ENCODE peak calls at places on chromosomes 7 and 10, in ten cellular contexts. I is body of pancreas, H is IMR-90, Z is right lobe of liver, B is adrenal gland, M is HepG2, A is sigmoid colon, D is spleen, F is uterus, N is esophagus squamous epithelium. E is an unnamed sample.

GRCh38 chr7:141702047-141702567 is at the start of gene DENND11:
- DNase-seq in B (peak), A (no peak), Z (peak), H (peak), F (no peak), I (peak), N (no peak), D (peak), M (no peak), E (peak)

GRCh38 chr7:142581341-142581740 is 167.9 kb upstream of the PRSS1 start:
- DNase-seq in B (no peak), N (no peak), Z (no peak), H (no peak), M (no peak), F (no peak), D (no peak), A (no peak), I (no peak), E (no peak)

GRCh38 chr7:133804127-133804526 is 323.0 kb upstream of the LRGUK start:
- DNase-seq in M (no peak), A (no peak), B (no peak), F (no peak), H (no peak), D (no peak), Z (no peak), N (no peak), I (no peak), E (no peak)

GRCh38 chr7:51251292-51251691 is 65.3 kb downstream of the COBL start:
- DNase-seq in I (no peak), Z (no peak), H (no peak), F (no peak), D (no peak), A (no peak), B (no peak), N (no peak), M (no peak), E (peak)

GRCh38 chr10:132306951-132307751 is 599 bp downstream of the STK32C start:
- DNase-seq in A (peak), I (peak), B (peak), F (no peak), H (no peak), D (peak), N (no peak), M (peak), Z (peak), E (peak)

GRCh38 chr10:35362701-35363350 is 26.5 kb downstream of the CCNY start:
- DNase-seq in D (no peak), M (no peak), F (no peak), B (no peak), A (no peak), H (no peak), I (no peak), N (no peak), Z (no peak), E (no peak)

GRCh38 chr7:116521046-116521664 is 3.7 kb upstream of the CAV1 start:
- DNase-seq in M (no peak), Z (no peak), H (peak), N (no peak), A (no peak), I (no peak), B (no peak), F (no peak), D (no peak), E (no peak)

GRCh38 chr7:142300689-142301088 is 42.8 kb upstream of the PRSS58 start:
- DNase-seq in H (no peak), F (no peak), A (no peak), Z (no peak), I (no peak), M (no peak), B (no peak), D (no peak), N (no peak), E (no peak)

GRCh38 chr10:33950216-33950615 is 615.7 kb upstream of the NRP1 start:
- DNase-seq in N (no peak), F (no peak), B (no peak), D (no peak), Z (no peak), M (no peak), H (no peak), I (no peak), A (no peak), E (no peak)

GRCh38 chr7:77396894-77397547 is 19.1 kb downstream of the GSAP start:
- DNase-seq in F (no peak), M (no peak), A (no peak), I (no peak), B (no peak), H (no peak), N (no peak), Z (no peak), D (no peak), E (no peak)

GRCh38 chr7:43572516-43573049 is 10.3 kb upstream of the STK17A start:
- DNase-seq in F (no peak), B (peak), N (no peak), Z (no peak), A (peak), M (no peak), I (no peak), H (peak), D (no peak), E (peak)

GRCh38 chr7:6398943-6399342 is 48.8 kb downstream of the DAGLB start:
- DNase-seq in I (peak), F (no peak), H (no peak), N (no peak), Z (no peak), A (no peak), M (no peak), B (no peak), D (peak), E (no peak)

GRCh38 chr7:45001826-45002225 is 1.8 kb downstream of the CCM2 start:
- DNase-seq in A (peak), F (no peak), B (no peak), N (no peak), H (no peak), M (no peak), I (no peak), Z (no peak), D (no peak), E (no peak)

GRCh38 chr10:4916086-4916716 is 47.0 kb upstream of the AKR1C1 start:
- DNase-seq in A (no peak), D (no peak), M (no peak), N (no peak), Z (no peak), H (no peak), B (no peak), F (no peak), I (no peak), E (no peak)

GRCh38 chr7:24123061-24123460 is 160.9 kb upstream of the NPY start:
- DNase-seq in H (no peak), B (no peak), I (no peak), N (no peak), M (no peak), F (no peak), Z (no peak), D (no peak), A (no peak), E (no peak)

GRCh38 chr10:58152698-58153263 is 114.9 kb downstream of the IPMK start:
- DNase-seq in H (peak), I (peak), A (no peak), N (no peak), F (peak), Z (peak), M (peak), B (peak), D (no peak), E (no peak)

GRCh38 chr10:47264797-47265281 is 35.2 kb upstream of the GDF10 start:
- DNase-seq in I (no peak), Z (peak), B (no peak), F (no peak), A (no peak), D (no peak), H (no peak), M (peak), N (no peak), E (no peak)

GRCh38 chr10:71285180-71285545 is 33.9 kb upstream of the SLC29A3 start:
- DNase-seq in D (no peak), I (peak), H (peak), N (no peak), B (no peak), Z (no peak), M (peak), F (no peak), A (no peak), E (peak)

GRCh38 chr7:120273476-120273975 is 551 bp downstream of the KCND2 start:
- DNase-seq in D (no peak), A (peak), H (no peak), I (peak), B (no peak), M (peak), Z (no peak), F (peak), N (no peak), E (no peak)

GRCh38 chr7:78043159-78043558 is 244.6 kb downstream of the PHTF2 start:
- DNase-seq in B (no peak), M (no peak), N (no peak), H (no peak), Z (no peak), F (no peak), I (no peak), A (no peak), D (no peak), E (no peak)

GRCh38 chr10:100370976-100371706 is 24.1 kb downstream of the SCD start:
- DNase-seq in F (peak), B (peak), A (peak), H (peak), Z (peak), N (no peak), I (peak), M (peak), D (peak), E (peak)

DNA sequence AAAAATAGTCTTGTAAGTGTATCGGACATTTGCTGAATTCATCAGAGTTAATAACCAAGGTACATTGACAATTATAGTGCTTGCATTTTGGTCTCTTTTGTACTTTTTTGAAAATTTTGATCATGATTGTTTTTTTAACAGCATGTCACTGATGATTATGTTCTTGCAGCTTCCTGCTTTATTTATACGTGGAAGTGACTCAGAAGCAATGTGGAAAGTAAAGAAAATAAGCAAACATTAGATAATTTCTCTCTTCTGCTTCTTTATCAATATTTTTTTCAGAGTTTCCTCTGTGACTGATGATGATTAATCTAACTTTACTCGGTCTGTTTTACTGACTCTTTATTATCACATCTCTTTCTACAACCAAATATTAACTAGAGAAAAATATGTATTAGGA is 1351.9 kb downstream of the REEP3 start:
- DNase-seq in N (no peak), I (no peak), B (no peak), D (no peak), Z (no peak), A (no peak), F (no peak), H (no peak), M (no peak), E (no peak)
- H3K27ac ChIP-seq in N (no peak), I (no peak), B (no peak), D (no peak), Z (no peak), A (no peak), F (no peak), H (no peak), M (no peak), E (no peak)

GRCh38 chr10:29858352-29859267 is 200.8 kb downstream of the JCAD start:
- DNase-seq in B (peak), D (no peak), A (peak), M (peak), Z (peak), I (peak), F (peak), N (no peak), H (peak), E (no peak)
- TF ChIP-seq CTCF in B (peak), D (peak), A (peak), M (peak), Z (peak), I (peak), F (peak), N (peak), H (peak), E (peak)

DNA sequence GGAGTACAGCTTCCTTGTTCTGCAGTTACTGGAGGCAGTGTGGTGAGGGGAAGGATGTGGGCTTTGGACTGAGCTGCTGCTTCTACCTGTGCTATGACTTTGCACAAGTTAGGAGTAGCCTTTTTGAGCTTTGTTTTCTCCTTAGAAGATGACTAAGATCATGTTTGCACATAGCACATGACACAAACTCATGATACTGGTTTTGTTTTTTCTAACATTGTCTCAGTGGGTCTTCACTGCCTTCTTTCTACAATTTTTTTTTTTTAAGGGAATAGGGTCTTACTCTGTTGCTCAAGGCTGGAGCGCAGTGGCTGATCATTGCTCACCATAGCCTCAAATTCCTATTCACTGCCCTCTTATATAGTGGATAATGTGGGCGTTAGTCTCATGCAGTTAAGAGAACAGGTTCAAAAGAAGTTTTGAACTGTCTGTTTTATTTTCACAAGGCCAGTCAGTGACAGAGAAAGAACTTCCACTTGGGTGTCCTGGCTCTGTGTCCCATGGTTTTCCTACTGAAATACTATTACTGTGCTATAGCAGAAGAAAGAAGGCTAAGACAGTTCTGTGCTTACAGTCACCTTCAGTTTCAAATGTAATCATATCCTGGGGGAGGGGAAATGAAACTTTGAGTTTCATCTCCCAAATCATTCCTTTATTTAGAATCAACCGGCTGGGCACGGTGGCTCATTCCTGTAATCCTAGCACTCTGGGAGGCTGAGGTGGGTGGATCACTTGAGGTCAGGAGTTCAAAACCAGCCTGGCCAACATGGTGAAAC is 72.0 kb downstream of the KAT6B start:
- DNase-seq in I (no peak), N (no peak), D (no peak), A (no peak), Z (no peak), H (peak), F (no peak), B (no peak), M (peak), E (peak)
- TF ChIP-seq POLR2A in I (no peak), N (no peak), D (no peak), A (no peak), Z (no peak), H (no peak), F (no peak), B (no peak), M (no peak), E (no peak)

GRCh38 chr10:114713525-114713924 is 55.5 kb upstream of the ABLIM1 start:
- DNase-seq in M (no peak), I (no peak), B (no peak), F (no peak), D (no peak), N (no peak), A (no peak), Z (no peak), H (no peak), E (no peak)

GRCh38 chr10:114716811-114717404 is 58.8 kb upstream of the ABLIM1 start:
- DNase-seq in H (peak), D (no peak), M (no peak), F (no peak), I (no peak), Z (no peak), A (no peak), N (no peak), B (no peak), E (no peak)

GRCh38 chr10:114714281-114714741 is 56.2 kb upstream of the ABLIM1 start:
- DNase-seq in M (peak), H (peak), A (no peak), F (no peak), N (no peak), D (no peak), B (no peak), I (no peak), Z (no peak), E (no peak)

GRCh38 chr10:114718386-114718785 is 60.3 kb upstream of the ABLIM1 start:
- DNase-seq in N (no peak), H (no peak), D (no peak), B (no peak), Z (no peak), M (no peak), F (no peak), A (no peak), I (no peak), E (no peak)

GRCh38 chr10:114715171-114715670 is 57.1 kb upstream of the ABLIM1 start:
- DNase-seq in F (no peak), B (no peak), D (no peak), H (peak), A (no peak), I (no peak), N (no peak), M (no peak), Z (no peak), E (no peak)
- H3K27ac ChIP-seq in F (peak), B (no peak), D (no peak), H (peak), A (peak), I (no peak), N (peak), M (no peak), Z (no peak), E (no peak)

GRCh38 chr10:67521546-67521945 is 174.4 kb downstream of the CTNNA3 start:
- DNase-seq in N (no peak), H (no peak), D (no peak), F (no peak), M (no peak), B (no peak), I (no peak), Z (no peak), A (no peak), E (no peak)
- TF ChIP-seq CTCF in N (no peak), H (no peak), D (no peak), F (no peak), M (no peak), B (no peak), I (no peak), Z (no peak), A (no peak), E (no peak)

DNA sequence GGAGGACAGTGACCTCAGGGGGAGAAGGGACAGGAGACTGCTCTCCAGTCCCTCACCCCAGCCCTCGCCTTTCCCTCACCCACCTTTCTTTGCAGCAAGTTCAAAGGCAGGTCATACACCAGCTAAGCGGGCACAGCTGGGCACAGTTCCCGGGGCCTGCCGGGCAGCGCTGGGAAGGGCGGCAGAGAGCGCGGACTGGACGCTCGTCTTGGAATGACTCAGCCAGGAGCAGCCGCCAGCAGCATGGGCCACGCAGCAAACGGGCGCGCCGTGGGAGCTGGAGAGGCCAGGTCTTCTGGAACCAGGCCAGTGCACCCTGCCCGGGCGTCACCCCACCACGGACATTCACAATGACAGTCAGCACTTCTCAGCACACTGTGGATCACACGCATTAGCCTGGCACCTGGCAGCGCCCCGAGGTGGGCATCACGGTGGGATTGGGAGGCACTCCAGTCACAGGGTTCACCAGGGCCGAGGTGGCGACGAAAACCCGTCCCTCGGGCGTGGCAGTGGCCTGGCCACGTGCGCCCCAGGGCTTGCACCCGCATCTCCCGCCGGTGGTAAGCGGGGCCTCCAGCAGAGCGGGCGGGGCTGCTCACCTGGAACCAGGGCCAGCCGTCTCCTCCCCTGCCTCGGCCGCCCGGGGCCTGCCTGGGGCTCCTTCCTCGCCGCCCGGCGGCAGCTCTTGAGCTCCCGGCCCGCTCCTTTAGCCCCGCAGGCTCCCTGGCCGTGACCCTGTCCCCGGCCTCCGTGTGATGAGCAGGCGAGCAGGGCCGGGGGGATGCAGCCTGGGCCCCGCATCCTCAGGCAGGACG is 29.0 kb upstream of the WDFY4 start:
- DNase-seq in Z (peak), M (no peak), N (no peak), D (peak), A (peak), H (peak), B (peak), F (peak), I (peak), E (peak)
- TF ChIP-seq POLR2A in Z (no peak), M (no peak), N (no peak), D (no peak), A (no peak), H (no peak), B (no peak), F (no peak), I (peak), E (no peak)

GRCh38 chr10:91104185-91105041 is 116.0 kb upstream of the PCGF5 start:
- DNase-seq in A (no peak), D (no peak), M (no peak), I (no peak), F (no peak), Z (no peak), N (no peak), H (no peak), B (peak), E (no peak)
- H3K27ac ChIP-seq in A (no peak), D (no peak), M (no peak), I (no peak), F (no peak), Z (no peak), N (no peak), H (no peak), B (no peak), E (no peak)

DNA sequence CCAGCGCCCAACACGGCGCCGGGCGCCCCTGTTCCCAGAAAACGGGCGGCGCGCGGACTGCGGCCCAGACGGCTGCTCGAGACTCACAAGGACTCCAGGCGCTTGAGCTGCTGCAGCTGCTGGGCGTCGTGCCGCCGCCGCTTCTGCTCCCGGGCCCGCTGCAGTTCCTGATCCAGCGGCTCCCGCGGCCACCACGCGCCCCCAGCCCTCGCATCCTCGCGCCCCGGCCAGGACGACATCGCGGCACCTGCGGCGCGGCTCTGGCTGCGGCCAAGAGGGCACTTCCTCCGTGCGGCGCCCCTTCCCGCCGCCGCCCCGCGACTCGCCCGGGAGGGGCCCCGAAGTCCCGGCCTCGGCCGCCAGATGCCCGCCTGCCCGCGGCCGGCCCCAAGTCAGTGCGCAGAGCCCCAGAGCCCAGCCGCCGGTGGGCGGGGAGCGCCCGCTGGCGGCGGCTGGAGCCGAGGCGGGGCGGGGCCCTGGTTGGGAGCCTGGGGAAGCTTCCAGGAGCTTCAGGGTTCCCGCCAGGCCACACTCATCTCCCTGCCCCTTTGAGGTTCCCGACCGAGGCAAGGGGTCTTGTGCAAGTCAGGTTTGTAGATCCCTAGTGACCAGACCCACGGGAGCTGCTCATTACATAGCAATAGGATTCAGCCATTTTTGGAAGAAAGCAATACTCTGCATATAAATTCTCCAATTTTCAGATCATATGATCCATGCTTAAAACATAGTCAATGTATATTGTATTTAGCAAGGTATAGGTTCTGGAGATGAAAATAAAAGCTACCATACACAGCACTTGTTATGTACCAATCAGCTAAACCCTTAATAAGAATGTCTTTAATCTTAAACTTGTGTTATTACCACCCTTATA is 14.2 kb upstream of the FKBP9 start:
- DNase-seq in B (peak), D (peak), M (peak), F (peak), N (no peak), H (peak), A (peak), I (peak), Z (peak), E (peak)
- TF ChIP-seq CTCF in B (peak), D (peak), M (peak), F (peak), N (peak), H (peak), A (no peak), I (peak), Z (peak), E (peak)

E was measured in Peyer's patch.